ENCODE peak calls at places on chromosomes 16 and 17, in four cellular contexts. W is neural progenitor cell, E is H9, L is GM23248. G is an unnamed sample.

GRCh38 chr17:62566996-62567578 is 60.4 kb upstream of the MRC2 start:
- DNase-seq in W (no peak), E (no peak), L (no peak), G (no peak)

GRCh38 chr16:16143038-16143763 is 80.1 kb downstream of the ABCC6 start:
- DNase-seq in W (peak), E (peak), L (peak), G (no peak)

GRCh38 chr16:66476328-66477027 is 49.4 kb downstream of the BEAN1 start:
- DNase-seq in W (no peak), E (peak), L (peak), G (no peak)

GRCh38 chr16:84096447-84097005 is 20.2 kb downstream of the MBTPS1 start:
- DNase-seq in W (no peak), E (no peak), L (no peak), G (no peak)

GRCh38 chr16:73032548-73033270 is 15.2 kb downstream of the ZFHX3 start:
- DNase-seq in W (peak), E (peak), L (no peak), G (no peak)

GRCh38 chr16:8571061-8571596 is 19.2 kb downstream of the TMEM114 start:
- DNase-seq in W (peak), E (no peak), L (peak), G (no peak)

GRCh38 chr17:40320771-40321501 is 12.0 kb downstream of the RARA start:
- DNase-seq in W (no peak), E (no peak), L (peak), G (no peak)

GRCh38 chr16:25126820-25127232 is 15.3 kb downstream of the LCMT1 start:
- DNase-seq in W (no peak), E (no peak), L (peak), G (peak)

GRCh38 chr17:47703671-47704070 is 9.7 kb downstream of the TBKBP1 start:
- DNase-seq in W (no peak), E (no peak), L (no peak), G (no peak)

GRCh38 chr16:75860654-75861053 is 134.4 kb upstream of the CPHXL start:
- DNase-seq in W (peak), E (no peak), L (no peak), G (no peak)

GRCh38 chr16:85350146-85350728 is 238.0 kb upstream of the CIBAR2 start:
- DNase-seq in W (no peak), E (no peak), L (no peak), G (no peak)

GRCh38 chr16:19710991-19711545 is 7.0 kb downstream of the KNOP1 start:
- DNase-seq in W (peak), E (no peak), L (no peak), G (no peak)

GRCh38 chr17:41885733-41886132 is 20.5 kb upstream of the KLHL11 start:
- DNase-seq in W (peak), E (no peak), L (no peak), G (no peak)

GRCh38 chr17:9443811-9444210 is 131.8 kb downstream of the STX8 start:
- DNase-seq in W (no peak), E (no peak), L (no peak), G (no peak)

GRCh38 chr16:1981972-1982574 is 804 bp upstream of the NOXO1 start:
- DNase-seq in W (no peak), E (no peak), L (no peak), G (no peak)

GRCh38 chr17:63983326-63983725 is 10.6 kb upstream of the SCN4A start:
- DNase-seq in W (no peak), E (no peak), L (no peak), G (no peak)

GRCh38 chr17:65592131-65592965 is 30.9 kb upstream of the AXIN2 start:
- DNase-seq in W (no peak), E (peak), L (no peak), G (no peak)

GRCh38 chr17:47847341-47848197 is 3.4 kb downstream of the SP6 start:
- DNase-seq in W (peak), E (peak), L (peak), G (no peak)

GRCh38 chr17:40022961-40023541 is 7.8 kb downstream of the CSF3 start:
- DNase-seq in W (no peak), E (no peak), L (no peak), G (no peak)

GRCh38 chr17:64115871-64116534 is 13.9 kb downstream of the ERN1 start:
- DNase-seq in W (no peak), E (no peak), L (peak), G (peak)

GRCh38 chr17:67448449-67448848 is 71.4 kb downstream of the PITPNC1 start:
- DNase-seq in W (no peak), E (no peak), L (no peak), G (no peak)

GRCh38 chr17:17084317-17084835 is 42.1 kb downstream of the MPRIP start:
- DNase-seq in W (no peak), E (no peak), L (no peak), G (no peak)

GRCh38 chr17:6710317-6710716 is 2.9 kb downstream of the SLC13A5 start:
- DNase-seq in W (no peak), E (no peak), L (no peak), G (no peak)

GRCh38 chr16:5428932-5429331 is 331.3 kb upstream of the EEF2KMT start:
- DNase-seq in W (peak), E (peak), L (no peak), G (no peak)

GRCh38 chr17:48457080-48457836 is 27.2 kb upstream of the SKAP1 start:
- DNase-seq in W (peak), E (peak), L (peak), G (no peak)

GRCh38 chr17:980406-981291 is 1.1 kb upstream of the NXN start:
- DNase-seq in W (peak), E (peak), L (peak), G (no peak)
- H3K27ac ChIP-seq in W (peak), E (no peak), L (no peak), G (no peak)

GRCh38 chr16:81319221-81319912 is 4.6 kb downstream of the GAN start:
- DNase-seq in W (no peak), E (no peak), L (peak), G (no peak)
- H3K27ac ChIP-seq in W (no peak), E (no peak), L (peak), G (no peak)

GRCh38 chr16:88454315-88455057 is 1.4 kb downstream of the ZFPM1 start:
- DNase-seq in W (peak), E (no peak), L (peak), G (no peak)
- H3K27ac ChIP-seq in W (no peak), E (no peak), L (no peak), G (peak)

GRCh38 chr17:50938821-50939541 is 72.8 kb upstream of the TOB1 start:
- DNase-seq in W (no peak), E (no peak), L (no peak), G (no peak)

GRCh38 chr17:50932584-50932901 is 66.4 kb upstream of the TOB1 start:
- DNase-seq in W (no peak), E (no peak), L (no peak), G (no peak)

GRCh38 chr17:50934161-50934560 is 68.0 kb upstream of the TOB1 start:
- DNase-seq in W (no peak), E (no peak), L (no peak), G (no peak)

GRCh38 chr17:50934672-50935200 is 68.6 kb upstream of the TOB1 start:
- DNase-seq in W (no peak), E (no peak), L (no peak), G (no peak)

GRCh38 chr17:50935201-50936124 is 69.3 kb upstream of the TOB1 start:
- DNase-seq in W (no peak), E (no peak), L (no peak), G (no peak)
- H3K27ac ChIP-seq in W (no peak), E (no peak), L (no peak), G (no peak)

DNA sequence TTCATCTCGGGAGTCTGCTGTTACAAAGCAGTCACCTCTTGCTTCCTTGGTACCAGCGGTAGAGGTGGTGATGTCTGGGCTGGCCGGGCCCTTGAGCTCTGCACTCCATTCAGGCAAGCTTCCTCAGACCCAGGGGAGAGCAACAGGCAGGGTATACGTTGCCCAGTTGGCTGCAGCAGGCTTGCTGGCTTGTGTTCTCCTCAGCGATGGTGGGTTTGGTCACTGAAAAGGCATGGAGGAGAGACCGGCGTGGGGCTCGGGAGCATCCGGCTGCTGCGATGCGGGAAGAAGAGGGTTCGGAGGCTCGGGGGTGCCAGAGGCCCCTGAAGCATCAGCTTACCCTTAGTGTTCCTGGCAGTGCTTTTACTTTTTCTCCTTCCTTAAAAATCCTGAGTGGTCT is 25.8 kb downstream of the SAP30BP start:
- DNase-seq in W (no peak), E (no peak), L (peak), G (no peak)
- H3K27ac ChIP-seq in W (peak), E (no peak), L (peak), G (peak)

GRCh38 chr17:56599093-56599492 is 5.6 kb downstream of the NOG start:
- DNase-seq in W (no peak), E (no peak), L (no peak), G (no peak)
- H3K27ac ChIP-seq in W (no peak), E (no peak), L (no peak), G (no peak)

GRCh38 chr16:14400285-14400977 is 229.6 kb downstream of the PARN start:
- DNase-seq in W (no peak), E (no peak), L (no peak), G (no peak)
- H3K27ac ChIP-seq in W (no peak), E (no peak), L (no peak), G (peak)

GRCh38 chr17:27284811-27285415 is 9.0 kb upstream of the WSB1 start:
- DNase-seq in W (no peak), E (no peak), L (no peak), G (no peak)
- H3K27ac ChIP-seq in W (no peak), E (no peak), L (no peak), G (no peak)

DNA sequence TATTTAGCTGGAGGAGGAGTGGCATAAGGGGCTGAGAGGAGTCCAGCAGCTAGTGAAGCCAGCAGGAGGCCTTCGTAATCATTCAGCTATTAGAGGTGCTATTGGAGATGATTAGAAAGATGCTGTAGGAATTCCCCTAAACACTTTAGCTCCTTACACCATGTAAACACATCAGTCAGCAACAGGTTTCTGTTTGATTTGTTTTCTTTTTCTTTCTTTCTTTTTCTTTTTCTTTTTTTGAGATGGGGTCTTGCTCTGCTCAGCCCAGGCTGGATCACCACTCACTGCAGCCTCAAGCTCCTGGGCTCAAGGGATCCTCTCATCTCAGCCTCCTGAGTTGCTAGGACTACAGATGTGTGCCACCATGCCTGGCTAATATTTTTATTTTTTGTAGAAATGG is 10.6 kb upstream of the SEPHS2 start:
- DNase-seq in W (no peak), E (no peak), L (no peak), G (no peak)
- H3K27ac ChIP-seq in W (no peak), E (no peak), L (no peak), G (no peak)

G was measured in epithelial cell of prostate.